ENCODE peak calls at places on chromosomes 12 and 14, in six cellular contexts. K is HepG2, T is K562, O is H1, U is HCT116, Q is GM12878. Z is an unnamed sample.

GRCh38 chr12:113136990-113137511 is 1.5 kb upstream of the RASAL1 start:
- DNase-seq in K (no peak), O (no peak), U (no peak), Q (no peak), T (no peak), Z (no peak)

GRCh38 chr12:124919646-124920352 is 5.3 kb upstream of the UBC start:
- DNase-seq in T (no peak), O (no peak), U (no peak), K (no peak), Q (peak; percentile 76), Z (no peak)

GRCh38 chr12:18849080-18849479 is 111.2 kb downstream of the CAPZA3 start:
- DNase-seq in U (peak; percentile 31), Q (no peak), K (no peak), O (no peak), T (no peak), Z (no peak)

GRCh38 chr12:122889658-122890561 is 6.0 kb downstream of the VPS37B start:
- DNase-seq in O (no peak), T (no peak), K (no peak), Q (no peak), U (no peak), Z (no peak)

GRCh38 chr12:87816186-87816585 is 213.0 kb downstream of the C12orf50 start:
- DNase-seq in U (no peak), T (no peak), K (no peak), O (no peak), Q (no peak), Z (no peak)

GRCh38 chr12:1922985-1923384 is 4.5 kb upstream of the CACNA2D4 start:
- DNase-seq in Q (no peak), O (no peak), K (no peak), U (no peak), T (no peak), Z (no peak)

GRCh38 chr14:20387577-20387976 is 25.7 kb downstream of the TEP1 start:
- DNase-seq in T (no peak), Q (no peak), O (no peak), K (no peak), U (no peak), Z (no peak)

GRCh38 chr14:65433646-65434045 is 21.1 kb downstream of the FUT8 start:
- DNase-seq in K (no peak), T (no peak), Q (no peak), U (no peak), O (no peak), Z (no peak)

GRCh38 chr12:39541471-39541870 is 78.1 kb downstream of the ABCD2 start:
- DNase-seq in U (no peak), Q (no peak), T (no peak), K (no peak), O (no peak), Z (no peak)

GRCh38 chr14:21382886-21383847 is 652 bp downstream of the SUPT16H start:
- DNase-seq in T (peak; percentile 49), K (peak; percentile 43), O (no peak), Q (no peak), U (no peak), Z (no peak)

GRCh38 chr12:54424232-54424631 is 5.2 kb upstream of the ITGA5 start:
- DNase-seq in T (no peak), K (no peak), O (no peak), Q (no peak), U (no peak), Z (no peak)

GRCh38 chr14:100713720-100714119 is 13.0 kb upstream of the DLK1 start:
- DNase-seq in K (no peak), T (no peak), U (no peak), O (no peak), Q (no peak), Z (no peak)

GRCh38 chr14:58171090-58171489 is 19.1 kb upstream of the ARMH4 start:
- DNase-seq in T (peak; percentile 95), Q (peak; percentile 42), O (peak; percentile 83), U (peak; percentile 83), K (peak; percentile 79), Z (peak; percentile 72)

GRCh38 chr14:22164616-22165015 is 424.4 kb downstream of the DAD1 start:
- DNase-seq in O (no peak), U (no peak), Q (no peak), K (no peak), T (no peak), Z (no peak)

GRCh38 chr12:44835641-44836379 is 40.3 kb downstream of the NELL2 start:
- DNase-seq in O (no peak), T (no peak), K (no peak), U (no peak), Q (no peak), Z (no peak)

GRCh38 chr14:80291099-80291498 is 79.8 kb upstream of the DIO2 start:
- DNase-seq in O (no peak), Q (no peak), T (no peak), K (no peak), U (no peak), Z (no peak)

GRCh38 chr12:23169012-23170003 is 544.3 kb downstream of the ETNK1 start:
- DNase-seq in O (no peak), T (no peak), U (no peak), K (no peak), Q (no peak), Z (no peak)

GRCh38 chr12:100450726-100451125 is 22.9 kb upstream of the NR1H4 start:
- DNase-seq in Q (no peak), T (no peak), K (no peak), O (no peak), U (no peak), Z (no peak)

GRCh38 chr12:113413488-113413939 is 8.7 kb upstream of the SDSL start:
- DNase-seq in U (no peak), O (no peak), Q (no peak), T (peak; percentile 35), K (peak; percentile 56), Z (peak; percentile 16)

GRCh38 chr14:66311058-66311457 is 175.1 kb upstream of the CCDC196 start:
- DNase-seq in Q (no peak), K (no peak), U (no peak), O (no peak), T (no peak), Z (no peak)

GRCh38 chr14:78530078-78530477 is 359.9 kb downstream of the NRXN3 start:
- DNase-seq in T (peak; percentile 7), U (no peak), O (peak; percentile 15), Q (no peak), K (no peak), Z (peak; percentile 50)

GRCh38 chr14:74133833-74134481 is 49.2 kb downstream of the LIN52 start:
- DNase-seq in T (no peak), Q (no peak), U (no peak), O (no peak), K (peak; percentile 35), Z (no peak)

GRCh38 chr12:53952871-53953734 is 1.6 kb upstream of the HOXC12 start:
- DNase-seq in Q (no peak), U (peak; percentile 13), K (peak; percentile 23), T (no peak), O (no peak), Z (peak; percentile 56)

GRCh38 chr12:3912863-3913262 is 39.7 kb upstream of the PARP11 start:
- DNase-seq in Q (no peak), U (no peak), O (no peak), K (no peak), T (no peak), Z (no peak)

GRCh38 chr14:90040411-90040810 is 21.4 kb upstream of the KCNK13 start:
- DNase-seq in K (no peak), O (no peak), U (no peak), Q (no peak), T (no peak), Z (no peak)

GRCh38 chr12:11998944-11999315 is 71.8 kb upstream of the BCL2L14 start:
- DNase-seq in T (no peak), Q (no peak), K (no peak), U (no peak), O (no peak), Z (no peak)

GRCh38 chr12:47397664-47398281 is 308.1 kb downstream of the RPAP3 start:
- DNase-seq in U (peak; percentile 34), K (peak; percentile 36), T (no peak), O (no peak), Q (no peak), Z (no peak)

GRCh38 chr14:54427914-54428313 is 13.3 kb downstream of the CNIH1 start:
- DNase-seq in U (no peak), T (no peak), O (no peak), Q (no peak), K (no peak), Z (no peak)
- TF ChIP-seq ZNF274 in U (no peak), T (no peak), O (no peak), Q (no peak), K (no peak), Z (no peak)

GRCh38 chr12:15534322-15534721 is 212.0 kb downstream of the PTPRO start:
- DNase-seq in T (no peak), K (no peak), Q (peak; percentile 34), O (no peak), U (no peak), Z (no peak)

GRCh38 chr12:15534870-15535269 is 212.6 kb downstream of the PTPRO start:
- DNase-seq in U (no peak), Q (no peak), O (no peak), T (no peak), K (no peak), Z (no peak)

GRCh38 chr12:15535287-15535895 is 213.1 kb downstream of the PTPRO start:
- DNase-seq in T (no peak), Q (no peak), O (no peak), K (no peak), U (no peak), Z (no peak)

GRCh38 chr12:15530361-15530760 is 208.1 kb downstream of the PTPRO start:
- DNase-seq in U (no peak), Q (no peak), K (no peak), O (no peak), T (no peak), Z (no peak)

GRCh38 chr12:15532364-15532977 is 210.2 kb downstream of the PTPRO start:
- DNase-seq in O (peak; percentile 36), T (peak; percentile 5), Q (peak; percentile 36), K (peak; percentile 55), U (peak; percentile 72), Z (peak; percentile 83)
- H3K4me3 ChIP-seq in O (no peak overlapping the region), T (no peak overlapping the region), Q (no peak overlapping the region), K (no peak overlapping the region), U (no peak overlapping the region), Z (no peak overlapping the region)

DNA sequence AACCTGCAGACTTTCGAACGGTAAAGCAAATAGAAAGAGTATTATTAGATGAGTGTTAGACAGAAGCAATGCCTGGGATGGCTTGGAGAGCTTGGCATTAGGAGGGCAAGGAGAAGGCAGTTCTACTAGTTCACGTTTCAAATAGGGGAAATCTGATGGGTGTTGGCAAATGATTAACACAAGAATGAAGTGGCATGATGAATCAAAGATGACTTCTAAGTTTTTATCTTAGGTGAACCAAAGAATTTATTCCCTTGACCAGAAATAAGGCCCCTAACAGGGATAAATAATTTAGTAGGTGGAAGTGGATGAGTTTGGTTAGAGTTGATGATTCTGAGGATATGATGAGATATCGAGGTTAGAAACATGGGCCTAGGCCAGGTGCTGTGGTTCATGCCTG is 38.5 kb downstream of the DRAM1 start:
- DNase-seq in K (no peak), O (no peak), Q (no peak), U (no peak), T (no peak), Z (no peak)
- H3K9ac ChIP-seq in K (no peak overlapping the region), O (no peak overlapping the region), Q (no peak overlapping the region), U (no peak overlapping the region), T (no peak overlapping the region), Z (no peak overlapping the region)

DNA sequence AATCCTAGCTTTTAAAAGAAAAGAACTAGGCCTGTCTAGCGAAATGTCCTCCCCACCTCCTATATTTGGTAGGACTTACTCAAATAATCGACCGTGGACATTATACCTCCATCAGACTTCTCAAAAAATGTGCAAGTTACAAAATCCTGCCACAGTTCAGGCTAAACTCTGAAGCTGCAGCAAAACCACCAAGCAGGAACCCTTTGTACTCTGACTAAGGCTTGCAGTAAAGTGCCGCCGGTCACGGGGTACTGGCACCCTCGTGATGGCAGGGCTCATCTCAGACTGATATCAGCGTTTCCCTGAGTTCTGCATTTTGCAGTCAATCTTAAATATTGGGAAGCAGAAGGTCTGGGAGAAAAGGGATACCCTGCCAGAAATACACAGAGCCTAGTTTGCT is 17.1 kb downstream of the SLC11A2 start:
- DNase-seq in Q (no peak), K (no peak), T (no peak), O (no peak), U (no peak), Z (no peak)
- TF ChIP-seq ZNF274 in Q (no peak), K (no peak), T (no peak), O (no peak), U (no peak), Z (no peak)

Z was measured in NT2/D1.